ENCODE peak calls at places on chromosomes 16 and 17, in six cellular contexts. H is sigmoid colon, P is heart right ventricle, J is breast epithelium, A is fibroblast of the aortic adventitia, L is ovary. C is an unnamed sample.

GRCh38 chr17:68087851-68088250 is 52.3 kb downstream of the KPNA2 start:
- DNase-seq in H (no peak), P (no peak), J (no peak), A (no peak), L (no peak), C (no peak)

GRCh38 chr16:4051591-4051990 is 64.7 kb downstream of the ADCY9 start:
- DNase-seq in H (no peak), P (no peak), J (no peak), A (no peak), L (no peak), C (no peak)

GRCh38 chr16:89314357-89314756 is 96.9 kb downstream of the ZNF778 start:
- DNase-seq in H (no peak), P (no peak), J (no peak), A (no peak), L (no peak), C (no peak)

GRCh38 chr17:82751171-82751570 is 694 bp upstream of the TBCD start:
- DNase-seq in H (no peak), P (no peak), J (no peak), A (peak; percentile 25), L (no peak), C (no peak)

GRCh38 chr16:4928227-4928626 is 8.7 kb downstream of the PPL start:
- DNase-seq in H (no peak), P (no peak), J (no peak), A (no peak), L (no peak), C (no peak)

GRCh38 chr16:78242231-78242630 is 142.8 kb downstream of the WWOX start:
- DNase-seq in H (no peak), P (no peak), J (no peak), A (no peak), L (no peak), C (no peak)

GRCh38 chr17:3535253-3535995 is 22.2 kb downstream of the TRPV3 start:
- DNase-seq in H (no peak), P (peak; percentile 44), J (no peak), A (peak; percentile 82), L (peak; percentile 68), C (no peak)

GRCh38 chr16:26672206-26672605 is 394.5 kb upstream of the C16orf82 start:
- DNase-seq in H (no peak), P (no peak), J (no peak), A (no peak), L (no peak), C (no peak)

GRCh38 chr17:66988069-66988798 is 23.7 kb downstream of the CACNG4 start:
- DNase-seq in H (no peak), P (no peak), J (no peak), A (no peak), L (no peak), C (no peak)

GRCh38 chr16:2487517-2487842 is 12.6 kb downstream of the TBC1D24 start:
- DNase-seq in H (no peak), P (no peak), J (no peak), A (no peak), L (no peak), C (no peak)

GRCh38 chr17:9839433-9839832 is 13.7 kb downstream of the GLP2R start:
- DNase-seq in H (no peak), P (no peak), J (no peak), A (no peak), L (no peak), C (no peak)

DNA sequence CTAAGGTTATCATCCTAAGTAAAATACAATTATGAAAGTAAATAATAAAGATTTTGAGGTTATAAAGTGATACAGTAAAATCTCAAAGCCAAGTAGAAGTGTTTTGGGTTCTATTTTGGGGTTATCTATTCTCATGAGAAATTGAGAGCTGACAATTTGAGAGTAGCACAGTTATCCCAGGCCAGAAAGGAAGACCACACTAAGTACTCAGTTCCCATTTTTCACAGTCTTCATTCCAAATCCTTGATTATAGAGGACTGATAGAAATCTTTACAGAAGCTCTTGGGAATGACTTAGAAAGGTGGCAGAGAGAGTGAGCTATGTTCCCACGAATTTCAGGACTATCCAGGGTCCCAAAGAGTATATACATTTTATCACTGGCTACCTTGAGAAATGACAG is 4.6 kb downstream of the GFOD2 start:
- DNase-seq in H (no peak), P (no peak), J (no peak), A (no peak), L (no peak), C (no peak)
- H3K4me3 ChIP-seq in H (no peak overlapping the region), P (no peak overlapping the region), J (no peak overlapping the region), A (no peak overlapping the region), L (no peak overlapping the region), C (no peak overlapping the region)

DNA sequence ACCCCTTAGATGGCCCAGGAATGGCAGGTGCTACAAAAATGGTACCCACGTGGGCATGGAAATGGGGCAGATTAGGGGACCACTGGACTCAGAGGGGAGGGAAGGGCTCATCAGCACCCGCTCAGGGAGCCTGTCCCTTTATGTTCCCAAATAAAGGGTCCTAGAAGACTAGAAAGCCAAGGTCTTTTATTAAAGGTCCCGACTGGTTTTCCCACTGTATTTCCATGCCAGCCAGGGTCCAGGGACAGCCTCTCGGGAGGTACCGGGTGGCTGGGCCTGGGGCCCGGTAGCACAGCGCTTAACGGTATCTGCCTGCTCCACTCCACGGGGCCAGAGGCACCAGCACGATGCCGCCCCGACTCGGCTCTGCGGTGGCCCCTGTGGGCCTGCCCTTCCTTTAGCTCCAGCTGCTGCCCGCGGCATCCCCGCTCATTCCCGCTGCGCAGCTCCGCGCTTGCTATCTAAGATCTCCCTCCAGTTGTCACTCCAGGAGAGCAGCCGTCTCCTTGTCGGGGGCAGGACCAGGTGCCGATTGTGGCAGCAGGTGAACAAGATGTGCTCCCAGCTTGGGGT is 1.4 kb downstream of the NT5C start:
- DNase-seq in H (no peak), P (no peak), J (no peak), A (no peak), L (no peak), C (no peak)
- H3K4me3 ChIP-seq in H (peak overlapping the region; percentile 68), P (peak overlapping the region; percentile 60), J (no peak overlapping the region), A (peak overlapping the region; percentile 74), L (peak overlapping the region; percentile 74), C (peak overlapping the region; percentile 82)

GRCh38 chr17:41734949-41735313 is 488 bp upstream of the HAP1 start:
- DNase-seq in H (no peak), P (no peak), J (no peak), A (peak; percentile 9), L (no peak), C (no peak)

GRCh38 chr17:41733348-41734138 is 900 bp downstream of the HAP1 start:
- DNase-seq in H (no peak), P (no peak), J (no peak), A (no peak), L (no peak), C (no peak)

GRCh38 chr17:41735744-41736143 is 1.3 kb upstream of the HAP1 start:
- DNase-seq in H (no peak), P (no peak), J (no peak), A (no peak), L (no peak), C (no peak)

GRCh38 chr17:41731836-41732235 is 2.6 kb downstream of the HAP1 start:
- DNase-seq in H (no peak), P (no peak), J (no peak), A (no peak), L (no peak), C (no peak)

DNA sequence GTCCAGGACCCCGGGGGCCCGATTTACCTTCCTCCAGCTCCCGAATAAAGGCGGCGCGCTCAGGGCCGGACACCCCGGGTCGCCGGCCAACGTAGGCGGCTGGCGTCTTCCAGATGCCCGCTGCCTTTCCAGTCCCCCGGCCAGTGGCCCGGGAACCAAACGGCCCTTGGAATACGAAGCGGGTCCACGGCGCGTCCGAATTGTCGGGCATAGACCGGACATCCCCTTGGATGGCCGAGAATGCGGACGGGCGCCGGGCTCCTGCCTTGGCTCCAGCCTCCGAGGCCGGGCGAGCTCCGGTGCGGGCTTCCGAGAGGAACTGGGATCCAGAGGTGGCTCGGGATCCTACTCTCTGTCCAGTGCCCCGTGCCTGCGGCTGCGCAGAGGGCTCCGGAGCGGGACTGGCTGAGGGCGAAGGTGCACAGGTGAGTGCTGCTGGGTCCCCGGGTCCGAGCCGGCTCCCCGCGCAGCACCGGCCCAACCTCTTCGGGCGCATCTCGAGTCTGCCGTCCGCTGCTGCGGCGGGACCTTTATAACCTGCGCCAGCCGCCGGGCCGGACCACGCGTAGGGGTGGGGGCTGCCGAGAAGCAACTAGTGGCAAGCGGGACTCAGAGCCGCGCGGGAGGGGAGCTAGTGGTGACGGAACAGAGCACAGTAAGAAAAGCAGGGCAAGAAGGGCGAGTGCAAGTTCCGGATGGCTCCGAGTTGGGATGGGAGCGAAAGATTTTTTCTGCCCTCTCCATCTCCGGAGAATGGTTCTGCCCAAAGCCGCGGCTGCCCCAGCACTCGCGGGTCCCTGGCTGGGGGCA is at the start of gene HAP1:
- DNase-seq in H (no peak), P (no peak), J (no peak), A (peak; percentile 13), L (peak; percentile 32), C (no peak)
- H3K4me3 ChIP-seq in H (peak within 1 kb of the TSS; percentile 40), P (peak within 1 kb of the TSS; percentile 8), J (peak within 1 kb of the TSS; percentile 28), A (peak within 1 kb of the TSS; percentile 37), L (peak within 1 kb of the TSS; percentile 36), C (peak within 1 kb of the TSS; percentile 37)

GRCh38 chr17:41664172-41664457 is 24.6 kb upstream of the EIF1 start:
- DNase-seq in H (no peak), P (no peak), J (no peak), A (no peak), L (no peak), C (no peak)
- H3K4me3 ChIP-seq in H (no peak overlapping the region), P (no peak overlapping the region), J (no peak overlapping the region), A (no peak overlapping the region), L (no peak overlapping the region), C (no peak overlapping the region)

DNA sequence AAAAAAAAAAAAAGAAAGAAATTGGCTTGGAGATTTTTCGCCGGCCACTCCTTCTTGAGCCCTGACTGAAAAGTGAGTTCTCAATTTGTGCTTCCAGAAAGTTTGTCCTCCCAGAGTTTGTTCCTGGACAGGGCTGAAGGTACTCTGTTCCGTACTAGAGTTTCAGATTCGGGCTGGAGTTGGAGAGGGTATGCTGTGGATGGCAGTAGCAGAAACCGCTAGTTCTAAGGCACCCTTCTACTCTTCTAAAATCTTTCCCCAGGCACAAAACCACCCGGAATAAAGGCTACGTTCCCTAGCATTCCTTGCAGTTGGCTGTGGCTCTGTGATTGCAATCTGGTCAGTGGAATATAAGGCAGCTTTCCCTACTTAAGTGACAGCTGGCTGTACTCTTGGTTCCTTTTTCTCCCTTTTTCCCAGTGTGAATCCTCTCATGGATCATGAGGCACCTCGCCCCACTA is 710 bp upstream of the HEATR6 start:
- DNase-seq in H (no peak), P (no peak), J (no peak), A (peak; percentile 73), L (no peak), C (no peak)
- H3K4me3 ChIP-seq in H (peak overlapping the region; percentile 70), P (peak overlapping the region; percentile 85), J (peak overlapping the region; percentile 70), A (peak overlapping the region; percentile 99), L (peak overlapping the region; percentile 55), C (peak overlapping the region; percentile 57)